ENCODE peak calls at places on chromosome 11, in ten cellular contexts. D, P, Q, M, R, Z, T, F, V and A are unnamed samples.

GRCh38 chr11:86519064-86519911 is 144.6 kb downstream of the CCDC81 start:
- DNase-seq in P (peak; percentile 32), Z (no peak), D (no peak), V (no peak), F (peak; percentile 81), R (no peak), T (no peak), Q (no peak), M (no peak), A (no peak)

GRCh38 chr11:64237484-64237951 is 3.1 kb downstream of the VEGFB start:
- DNase-seq in V (no peak), T (peak; percentile 87), F (no peak), R (no peak), D (no peak), P (peak; percentile 74), Q (peak; percentile 82), Z (no peak), M (no peak), A (no peak)

GRCh38 chr11:118010738-118011461 is 24.7 kb downstream of the IL10RA start:
- DNase-seq in R (no peak), M (no peak), D (no peak), V (peak; percentile 66), F (no peak), Z (no peak), Q (peak; percentile 88), P (no peak), T (peak; percentile 81), A (no peak)

GRCh38 chr11:114622858-114623257 is 27.3 kb upstream of the NXPE4 start:
- DNase-seq in Z (no peak), M (no peak), V (no peak), P (no peak), F (no peak), D (no peak), T (no peak), R (no peak), Q (no peak), A (no peak)

GRCh38 chr11:86244063-86244521 is 461 bp upstream of the EED start:
- DNase-seq in Z (peak; percentile 83), V (peak; percentile 86), T (peak; percentile 92), Q (peak; percentile 89), D (peak; percentile 82), P (peak; percentile 95), M (peak; percentile 87), F (no peak), R (peak; percentile 86), A (peak; percentile 76)

GRCh38 chr11:119615879-119616190 is 113.2 kb downstream of the NECTIN1 start:
- DNase-seq in R (no peak), T (no peak), M (no peak), Z (no peak), V (no peak), F (no peak), D (no peak), Q (no peak), P (no peak), A (no peak)

GRCh38 chr11:71169328-71169727 is 83.0 kb downstream of the SHANK2 start:
- DNase-seq in Q (peak; percentile 0), T (no peak), V (no peak), D (no peak), Z (no peak), P (no peak), M (no peak), R (no peak), F (no peak), A (no peak)

GRCh38 chr11:7672960-7673723 is at the start of gene CYB5R2:
- DNase-seq in D (no peak), R (peak; percentile 74), V (no peak), T (peak; percentile 86), F (peak; percentile 80), Q (peak; percentile 71), M (no peak), Z (no peak), P (peak; percentile 86), A (no peak)

GRCh38 chr11:61095022-61095421 is 7.3 kb upstream of the CD5 start:
- DNase-seq in Q (no peak), V (no peak), D (no peak), M (no peak), P (no peak), F (no peak), R (no peak), Z (no peak), T (no peak), A (no peak)

GRCh38 chr11:106152013-106152412 is 74.6 kb downstream of the AASDHPPT start:
- DNase-seq in Q (no peak), Z (no peak), R (no peak), F (peak; percentile 57), P (no peak), D (peak; percentile 82), V (no peak), M (no peak), T (no peak), A (no peak)

GRCh38 chr11:20158597-20159257 is 1.5 kb downstream of the DBX1 start:
- DNase-seq in D (peak; percentile 44), Z (no peak), P (peak; percentile 82), R (peak; percentile 38), F (peak; percentile 80), T (no peak), V (no peak), Q (peak; percentile 45), M (no peak), A (no peak)

GRCh38 chr11:47004595-47005033 is 68.1 kb downstream of the CSTPP1 start:
- DNase-seq in R (peak; percentile 57), D (peak; percentile 61), P (peak; percentile 91), F (peak; percentile 98), M (no peak), T (no peak), Z (no peak), Q (peak; percentile 60), V (peak; percentile 84), A (no peak)

GRCh38 chr11:111409915-111410314 is 30.8 kb upstream of the POU2AF1 start:
- DNase-seq in Q (no peak), R (no peak), Z (no peak), P (no peak), T (no peak), F (no peak), V (no peak), D (no peak), M (no peak), A (no peak)

DNA sequence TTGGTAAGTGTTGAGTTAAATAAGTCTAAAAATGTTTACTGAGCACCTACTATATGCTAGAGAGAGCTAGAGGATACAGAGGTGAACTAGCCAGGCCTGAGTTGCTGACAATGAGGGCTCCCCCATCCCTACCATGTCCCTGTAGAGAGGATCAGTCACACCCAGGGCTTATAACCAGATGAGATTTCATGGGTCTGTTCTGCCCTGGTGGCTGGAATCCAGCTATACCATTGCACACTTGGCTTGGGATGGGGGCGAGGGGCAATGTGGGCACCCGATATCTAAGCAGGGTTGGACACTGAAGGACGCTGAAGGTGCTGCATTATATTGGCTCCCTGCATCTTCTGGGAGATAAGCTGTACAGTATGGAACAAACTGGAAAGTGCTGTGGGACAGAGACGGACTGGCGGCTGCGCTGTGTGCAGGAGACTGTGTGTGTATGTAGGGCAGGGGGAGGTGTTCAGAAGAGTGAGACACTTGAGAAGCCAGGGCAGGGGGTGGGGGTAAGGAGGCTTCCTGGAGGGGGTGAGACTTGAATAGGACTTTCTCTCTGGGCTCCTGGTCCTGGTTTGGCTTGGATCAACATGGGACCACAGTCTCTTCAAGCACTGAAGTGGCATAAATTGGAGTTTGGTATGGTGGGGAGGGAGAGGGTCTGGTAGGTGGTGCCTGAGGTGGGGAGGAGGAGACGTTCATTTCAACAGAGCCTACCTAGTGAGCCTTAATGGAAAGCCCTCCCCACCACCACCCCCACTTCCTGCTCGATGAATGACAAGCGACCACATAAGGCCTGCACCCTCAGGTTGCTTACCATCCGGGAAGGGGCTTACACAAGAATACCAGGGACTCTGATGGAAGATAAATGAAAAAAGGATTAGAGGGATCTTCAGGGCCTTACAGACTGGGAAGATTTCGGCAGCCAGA is 1.8 kb downstream of the CD82 start:
- DNase-seq in T (no peak), F (no peak), V (no peak), Z (no peak), M (peak; percentile 20), P (no peak), Q (peak; percentile 28), R (no peak), D (no peak), A (peak; percentile 5)
- H3K27ac ChIP-seq in T (peak overlapping the region; percentile 80), F (no peak overlapping the region), V (no peak overlapping the region), Z (no peak overlapping the region), M (no peak overlapping the region), P (no peak overlapping the region), Q (no peak overlapping the region), R (no peak overlapping the region), D (no peak overlapping the region), A (peak overlapping the region; percentile 72)

GRCh38 chr11:50164050-50164449 is 131.4 kb downstream of the OR4C45 start:
- DNase-seq in Q (no peak), P (no peak), V (no peak), M (no peak), Z (no peak), F (no peak), D (no peak), R (no peak), T (no peak), A (no peak)
- H3K9me3 ChIP-seq in Q (no peaks in the 10 kb centered on the region), P (no peaks in the 10 kb centered on the region), V (no peaks in the 10 kb centered on the region), M (no peaks in the 10 kb centered on the region), Z (no peaks in the 10 kb centered on the region), F (no peaks in the 10 kb centered on the region), D (peaks cover 30% of the 10 kb centered on the region), R (peaks cover 7% of the 10 kb centered on the region), T (no peaks in the 10 kb centered on the region), A (no peaks in the 10 kb centered on the region)

GRCh38 chr11:44939673-44940072 is 11.0 kb downstream of the TP53I11 start:
- DNase-seq in R (peak; percentile 40), V (peak; percentile 80), D (no peak), Z (no peak), M (no peak), Q (no peak), T (no peak), P (no peak), F (peak; percentile 44), A (no peak)

GRCh38 chr11:44936951-44937543 is 13.6 kb downstream of the TP53I11 start:
- DNase-seq in V (no peak), Q (no peak), T (no peak), D (no peak), M (no peak), F (no peak), P (no peak), Z (no peak), R (no peak), A (no peak)

GRCh38 chr11:44936527-44936926 is 14.2 kb downstream of the TP53I11 start:
- DNase-seq in M (peak; percentile 75), Q (peak; percentile 79), R (peak; percentile 79), F (peak; percentile 86), P (peak; percentile 78), V (peak; percentile 90), T (peak; percentile 83), D (peak; percentile 50), Z (peak; percentile 72), A (peak; percentile 69)

GRCh38 chr11:44940424-44940823 is 10.3 kb downstream of the TP53I11 start:
- DNase-seq in F (no peak), M (no peak), Q (no peak), T (no peak), R (no peak), D (no peak), V (no peak), P (no peak), Z (no peak), A (no peak)

GRCh38 chr11:44938066-44938691 is 12.5 kb downstream of the TP53I11 start:
- DNase-seq in T (no peak), Z (no peak), Q (no peak), D (no peak), V (no peak), F (no peak), R (no peak), P (no peak), M (no peak), A (no peak)
- H3K27ac ChIP-seq in T (no peak overlapping the region), Z (no peak overlapping the region), Q (no peak overlapping the region), D (no peak overlapping the region), V (no peak overlapping the region), F (no peak overlapping the region), R (no peak overlapping the region), P (no peak overlapping the region), M (no peak overlapping the region), A (no peak overlapping the region)

GRCh38 chr11:122517403-122518379 is 137.8 kb upstream of the UBASH3B start:
- DNase-seq in M (no peak), Q (no peak), V (no peak), F (no peak), R (no peak), T (no peak), P (no peak), D (no peak), Z (no peak), A (no peak)
- H3K9me3 ChIP-seq in M (no peaks in the 10 kb centered on the region), Q (no peaks in the 10 kb centered on the region), V (no peaks in the 10 kb centered on the region), F (no peaks in the 10 kb centered on the region), R (no peaks in the 10 kb centered on the region), T (no peaks in the 10 kb centered on the region), P (no peaks in the 10 kb centered on the region), D (no peaks in the 10 kb centered on the region), Z (no peaks in the 10 kb centered on the region), A (no peaks in the 10 kb centered on the region)